ENCODE peak calls at places on chromosomes 11 and 22, in ten cellular contexts. Q is BJ; D is 8988T; G is HepG2; Y is GM04504; U is globus pallidus; J is NCI-H774; X is GF-D8; K is CD4-positive, alpha-beta memory T cell; I is EH. W is an unnamed sample.

GRCh38 chr11:35261197-35261596 is 122.2 kb downstream of the CD44 start:
- DNase-seq in U (no peak), D (no peak), X (no peak), K (no peak), Y (no peak), Q (no peak), I (no peak), G (no peak), J (no peak), W (no peak)

GRCh38 chr11:120467627-120468026 is 43.9 kb upstream of the GRIK4 start:
- DNase-seq in J (no peak), K (no peak), Y (no peak), Q (peak), I (peak), G (no peak), U (no peak), X (no peak), D (no peak), W (no peak)

GRCh38 chr22:30127749-30128166 is 47.5 kb downstream of the HORMAD2 start:
- DNase-seq in K (no peak), Q (no peak), I (peak), X (peak), U (no peak), Y (no peak), D (no peak), G (no peak), J (no peak), W (no peak)

GRCh38 chr11:134560566-134561347 is 148.7 kb upstream of the B3GAT1 start:
- DNase-seq in K (no peak), U (no peak), G (no peak), Y (no peak), Q (no peak), D (no peak), J (no peak), X (no peak), I (no peak), W (no peak)

GRCh38 chr22:27773236-27773550 is 28.4 kb downstream of the MN1 start:
- DNase-seq in K (no peak), D (no peak), U (peak), Q (no peak), J (no peak), G (no peak), I (no peak), Y (no peak), X (no peak), W (no peak)

GRCh38 chr22:33335611-33336279 is 277.6 kb upstream of the SYN3 start:
- DNase-seq in Q (no peak), Y (no peak), U (no peak), I (no peak), K (no peak), D (no peak), J (no peak), X (no peak), G (peak), W (no peak)

GRCh38 chr11:107276057-107276456 is 181.6 kb downstream of the CWF19L2 start:
- DNase-seq in I (no peak), K (no peak), X (no peak), D (no peak), Y (no peak), Q (no peak), J (no peak), G (no peak), U (no peak), W (no peak)

GRCh38 chr11:14381968-14382367 is 23.0 kb upstream of the RRAS2 start:
- DNase-seq in D (no peak), Q (no peak), U (no peak), J (no peak), K (no peak), I (no peak), G (no peak), Y (no peak), X (no peak), W (no peak)

GRCh38 chr11:1628506-1629325 is 859 bp upstream of the KRTAP5-5 start:
- DNase-seq in I (peak), K (peak), J (peak), X (no peak), D (peak), U (peak), Q (no peak), G (peak), Y (no peak), W (no peak)

GRCh38 chr22:32585737-32586136 is 111.1 kb downstream of the FBXO7 start:
- DNase-seq in Q (no peak), X (no peak), K (no peak), Y (no peak), G (no peak), U (no peak), D (no peak), J (no peak), I (no peak), W (no peak)

GRCh38 chr11:8765294-8765693 is 82.7 kb downstream of the RPL27A start:
- DNase-seq in X (no peak), Y (no peak), G (peak), J (no peak), Q (no peak), D (no peak), U (no peak), K (no peak), I (peak), W (no peak)

GRCh38 chr11:134503596-134503995 is 91.6 kb upstream of the B3GAT1 start:
- DNase-seq in I (no peak), G (no peak), Y (no peak), U (no peak), X (no peak), J (no peak), Q (no peak), K (no peak), D (no peak), W (no peak)

GRCh38 chr11:36365937-36366336 is 69.8 kb downstream of the PRR5L start:
- DNase-seq in Q (no peak), X (peak), U (no peak), I (peak), D (no peak), K (no peak), G (no peak), Y (no peak), J (no peak), W (peak)

GRCh38 chr11:100682247-100682969 is 4.7 kb upstream of the ARHGAP42 start:
- DNase-seq in Q (no peak), X (no peak), D (no peak), J (no peak), U (no peak), K (no peak), Y (peak), G (no peak), I (peak), W (no peak)

GRCh38 chr22:26318975-26319374 is 110.1 kb upstream of the ASPHD2 start:
- DNase-seq in D (no peak), J (no peak), G (peak), Q (no peak), X (no peak), I (peak), K (no peak), U (no peak), Y (peak), W (no peak)

GRCh38 chr11:13336246-13336873 is 58.8 kb downstream of the BMAL1 start:
- DNase-seq in U (no peak), Y (no peak), I (no peak), D (no peak), Q (no peak), X (no peak), K (no peak), J (no peak), G (no peak), W (no peak)

GRCh38 chr11:87463486-87464102 is 425.9 kb downstream of the TMEM135 start:
- DNase-seq in J (peak), Y (no peak), U (no peak), G (peak), Q (no peak), X (no peak), D (no peak), K (no peak), I (peak), W (no peak)

GRCh38 chr11:75325713-75326438 is 25.6 kb downstream of the ARRB1 start:
- DNase-seq in K (no peak), G (no peak), J (no peak), U (no peak), D (peak), X (no peak), Y (peak), I (peak), Q (peak), W (no peak)

GRCh38 chr11:112364962-112365481 is 104.4 kb upstream of the PLET1 start:
- DNase-seq in K (no peak), U (no peak), J (no peak), X (no peak), D (no peak), I (peak), Q (peak), G (peak), Y (peak), W (no peak)

GRCh38 chr11:13073119-13073981 is 64.2 kb downstream of the RASSF10 start:
- DNase-seq in I (peak), Q (no peak), D (peak), K (no peak), G (peak), J (no peak), U (no peak), X (no peak), Y (no peak), W (no peak)

GRCh38 chr11:87603887-87604286 is 566.2 kb downstream of the TMEM135 start:
- DNase-seq in U (no peak), Y (no peak), K (no peak), J (no peak), Q (no peak), X (no peak), D (no peak), G (no peak), I (no peak), W (no peak)

W was measured in KG1.